ENCODE peak calls at places on chromosomes 1 and 21, in seven cellular contexts. One of them, this sample, is unnamed.

GRCh38 chr1:201551877-201552731 is 13.2 kb downstream of the NAV1 start:
- DNase-seq in ELF-1: no peak
- DNase-seq in RPMI7951: peak; percentile 98
- DNase-seq in WTC11: no peak
- DNase-seq in NCI-H82: no peak
- DNase-seq in testis: peak; percentile 65
- DNase-seq in Calu3: peak; percentile 89
- DNase-seq in this sample: no peak

GRCh38 chr1:81613803-81614202 is 186.9 kb upstream of the ADGRL2 start:
- DNase-seq in NCI-H82: no peak
- DNase-seq in WTC11: no peak
- DNase-seq in ELF-1: no peak
- DNase-seq in Calu3: no peak
- DNase-seq in testis: no peak
- DNase-seq in RPMI7951: no peak
- DNase-seq in this sample: no peak

GRCh38 chr1:79040424-79041089 is 34.0 kb upstream of the ADGRL4 start:
- DNase-seq in WTC11: no peak
- DNase-seq in ELF-1: no peak
- DNase-seq in Calu3: no peak
- DNase-seq in RPMI7951: no peak
- DNase-seq in NCI-H82: no peak
- DNase-seq in testis: no peak
- DNase-seq in this sample: no peak

GRCh38 chr1:153561401-153561985 is 4.2 kb downstream of the S100A2 start:
- DNase-seq in testis: no peak
- DNase-seq in NCI-H82: no peak
- DNase-seq in Calu3: no peak
- DNase-seq in RPMI7951: no peak
- DNase-seq in ELF-1: no peak
- DNase-seq in WTC11: no peak
- DNase-seq in this sample: no peak

GRCh38 chr21:25643486-25643885 is 4.4 kb downstream of the JAM2 start:
- DNase-seq in testis: no peak
- DNase-seq in ELF-1: no peak
- DNase-seq in NCI-H82: no peak
- DNase-seq in Calu3: no peak
- DNase-seq in RPMI7951: no peak
- DNase-seq in WTC11: no peak
- DNase-seq in this sample: no peak

GRCh38 chr1:199282910-199283309 is 644.1 kb downstream of the PTPRC start:
- DNase-seq in testis: no peak
- DNase-seq in ELF-1: no peak
- DNase-seq in WTC11: no peak
- DNase-seq in Calu3: no peak
- DNase-seq in RPMI7951: peak; percentile 63
- DNase-seq in NCI-H82: no peak
- DNase-seq in this sample: no peak

GRCh38 chr1:94599090-94599813 is 57.7 kb upstream of the F3 start:
- DNase-seq in RPMI7951: peak; percentile 57
- DNase-seq in NCI-H82: peak; percentile 8
- DNase-seq in ELF-1: peak; percentile 49
- DNase-seq in Calu3: peak; percentile 55
- DNase-seq in WTC11: peak; percentile 59
- DNase-seq in testis: peak; percentile 84
- DNase-seq in this sample: no peak

GRCh38 chr1:179803916-179804315 is 60.8 kb downstream of the FAM163A start:
- DNase-seq in testis: no peak
- DNase-seq in ELF-1: no peak
- DNase-seq in Calu3: no peak
- DNase-seq in NCI-H82: no peak
- DNase-seq in WTC11: no peak
- DNase-seq in RPMI7951: no peak
- DNase-seq in this sample: no peak

GRCh38 chr1:198187973-198188588 is 31.3 kb downstream of the NEK7 start:
- DNase-seq in Calu3: no peak
- DNase-seq in testis: no peak
- DNase-seq in WTC11: no peak
- DNase-seq in NCI-H82: no peak
- DNase-seq in ELF-1: no peak
- DNase-seq in RPMI7951: no peak
- DNase-seq in this sample: no peak

GRCh38 chr1:178819123-178819522 is 51.8 kb downstream of the ANGPTL1 start:
- DNase-seq in NCI-H82: no peak
- DNase-seq in testis: no peak
- DNase-seq in ELF-1: peak; percentile 27
- DNase-seq in Calu3: peak; percentile 41
- DNase-seq in WTC11: no peak
- DNase-seq in RPMI7951: no peak
- DNase-seq in this sample: no peak

GRCh38 chr1:106620521-106620954 is 435.9 kb upstream of the PRMT6 start:
- DNase-seq in Calu3: peak; percentile 44
- DNase-seq in ELF-1: no peak
- DNase-seq in WTC11: no peak
- DNase-seq in NCI-H82: no peak
- DNase-seq in testis: no peak
- DNase-seq in RPMI7951: peak; percentile 1
- DNase-seq in this sample: no peak

GRCh38 chr1:241992734-241993133 is 6.2 kb downstream of the MAP1LC3C start:
- DNase-seq in Calu3: no peak
- DNase-seq in testis: no peak
- DNase-seq in WTC11: no peak
- DNase-seq in RPMI7951: peak; percentile 60
- DNase-seq in NCI-H82: no peak
- DNase-seq in ELF-1: no peak
- DNase-seq in this sample: no peak

This sample was measured in pulmonary artery endothelial cell.